ENCODE peak calls at places on chromosomes 6 and 20, in five cellular contexts. E is dorsolateral prefrontal cortex, N is HFF-Myc, R is brain microvascular endothelial cell, F is GM23248. Q is an unnamed sample.

GRCh38 chr6:39907871-39908575 is 26.2 kb downstream of the MOCS1 start:
- DNase-seq in E (no peak), N (no peak), R (no peak), F (no peak), Q (no peak)

GRCh38 chr6:129893513-129894098 is 32.5 kb upstream of the TMEM244 start:
- DNase-seq in E (no peak), N (no peak), R (no peak), F (peak), Q (no peak)

GRCh38 chr6:66771626-66772025 is 1064.6 kb upstream of the EYS start:
- DNase-seq in E (no peak), N (no peak), R (no peak), F (no peak), Q (peak)

GRCh38 chr6:56652231-56652630 is 9.5 kb upstream of the DST start:
- DNase-seq in E (no peak), N (no peak), R (no peak), F (peak), Q (no peak)

GRCh38 chr6:138331984-138332383 is 45.7 kb upstream of the SMIM28 start:
- DNase-seq in E (no peak), N (no peak), R (no peak), F (no peak), Q (no peak)

GRCh38 chr20:57716202-57716601 is 6.4 kb upstream of the PMEPA1 start:
- DNase-seq in E (no peak), N (no peak), R (peak), F (peak), Q (no peak)

GRCh38 chr20:3843490-3843889 is 3.1 kb upstream of the MAVS start:
- DNase-seq in E (no peak), N (peak), R (peak), F (peak), Q (peak)

GRCh38 chr6:47057830-47058540 is 15.9 kb upstream of the ADGRF1 start:
- DNase-seq in E (no peak), N (no peak), R (peak), F (peak), Q (no peak)

GRCh38 chr20:8388146-8388545 is 256.1 kb downstream of the PLCB1 start:
- DNase-seq in E (no peak), N (no peak), R (no peak), F (peak), Q (peak)

GRCh38 chr6:137543114-137543513 is 48.9 kb upstream of the OLIG3 start:
- DNase-seq in E (no peak), N (no peak), R (no peak), F (no peak), Q (no peak)

GRCh38 chr20:31687777-31688176 is 34.9 kb downstream of the BCL2L1 start:
- DNase-seq in E (no peak), N (no peak), R (no peak), F (no peak), Q (no peak)

GRCh38 chr6:63504777-63505384 is 67.4 kb upstream of the LOC128125822 start:
- DNase-seq in E (no peak), N (no peak), R (no peak), F (peak), Q (no peak)

DNA sequence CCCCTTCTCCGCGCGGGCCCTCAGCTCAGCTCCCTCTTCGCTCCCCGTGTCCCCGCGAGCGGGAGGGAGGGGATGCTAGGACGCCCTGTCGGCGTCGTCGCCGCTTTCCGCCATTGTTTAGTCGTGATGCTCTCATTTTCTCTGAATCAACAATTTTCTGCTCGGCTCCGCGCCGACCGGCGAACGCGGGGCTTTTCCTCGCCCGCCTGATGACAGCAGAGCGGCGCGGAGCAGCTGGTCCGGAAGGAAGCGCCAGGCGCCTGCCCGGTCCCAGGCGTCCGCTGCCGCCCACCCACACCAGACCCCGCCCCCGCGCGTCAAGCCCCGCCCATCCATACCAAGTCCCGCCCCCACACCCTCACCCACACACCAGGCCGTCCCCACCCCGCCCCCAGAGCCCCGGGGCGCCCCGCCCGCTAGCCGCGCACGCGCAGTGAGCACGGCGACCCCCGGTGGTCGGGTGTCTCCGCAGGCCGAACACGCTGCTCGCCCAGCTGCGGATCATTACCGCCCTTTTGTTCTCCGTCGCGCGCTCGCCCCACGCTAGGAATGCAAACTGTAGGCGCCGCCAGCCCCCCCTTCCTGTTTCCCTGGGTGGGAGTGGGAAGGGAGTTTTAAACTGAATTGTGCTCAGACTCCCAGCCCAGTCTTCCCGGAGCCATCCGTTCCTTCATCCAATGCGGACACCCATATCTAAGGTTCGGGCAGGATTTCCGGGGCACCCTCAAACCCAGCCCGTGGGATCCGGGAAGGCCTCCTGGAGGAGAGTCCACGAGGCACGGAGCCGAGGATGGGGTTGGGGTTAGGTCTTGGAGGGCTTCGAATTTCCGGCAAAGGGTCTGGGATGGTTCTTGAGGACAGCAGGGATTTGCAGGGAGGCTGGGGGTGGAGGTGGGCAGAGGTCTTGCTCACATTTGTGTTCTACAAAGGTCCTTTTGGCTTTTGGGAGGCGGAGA is 49.8 kb upstream of the SLC32A1 start:
- DNase-seq in E (peak), N (no peak), R (peak), F (peak), Q (no peak)
- H3K4me3 ChIP-seq in E (peak), N (peak), R (peak), F (peak), Q (peak)

DNA sequence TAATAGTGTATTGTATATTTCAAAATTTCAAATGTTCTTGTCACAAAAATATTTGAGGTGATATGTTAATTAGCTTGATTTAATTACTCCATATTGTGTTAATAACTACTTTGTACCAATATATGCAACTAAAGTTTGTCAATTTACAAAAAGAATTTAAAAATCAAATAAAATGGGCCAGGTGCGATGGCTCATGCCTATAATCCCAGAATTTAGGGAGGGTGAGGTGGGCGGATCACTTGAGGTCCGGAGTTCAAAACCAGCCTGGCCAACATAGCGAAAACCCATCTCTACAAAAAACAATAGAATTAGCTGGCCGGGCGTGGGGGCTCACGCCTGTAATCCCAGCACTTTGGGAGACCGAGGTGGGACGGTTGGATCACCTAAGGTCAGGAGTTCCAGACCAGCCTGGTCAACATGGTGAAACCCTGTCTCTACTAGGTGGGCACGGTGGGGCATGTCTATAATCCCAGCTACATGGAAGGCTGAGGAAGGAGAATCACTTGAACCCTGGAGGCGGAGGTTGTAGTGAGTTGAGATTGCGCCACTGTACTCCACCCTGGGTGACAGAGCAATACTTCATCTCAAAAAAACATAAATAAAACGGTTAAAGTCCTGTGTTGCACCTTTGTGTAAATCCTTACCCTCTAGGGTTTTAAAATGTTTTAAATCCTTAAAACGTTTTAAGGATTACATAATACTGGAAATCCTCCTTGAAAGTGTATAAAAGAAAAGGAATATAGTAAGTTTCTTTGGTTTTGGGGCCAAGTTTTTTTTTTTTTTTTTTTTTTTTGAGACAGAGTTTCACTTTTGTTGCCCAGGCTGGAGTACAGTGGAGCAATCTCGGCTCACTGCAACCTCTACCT is 4.0 kb downstream of the HSPA1B start:
- DNase-seq in E (no peak), N (no peak), R (no peak), F (peak), Q (no peak)
- H3K4me3 ChIP-seq in E (peak), N (peak), R (no peak), F (peak), Q (peak)

GRCh38 chr6:157184202-157185015 is 138.9 kb downstream of the TMEM242 start:
- DNase-seq in E (peak), N (no peak), R (peak), F (peak), Q (no peak)
- H3K4me3 ChIP-seq in E (peak), N (no peak), R (no peak), F (no peak), Q (no peak)

DNA sequence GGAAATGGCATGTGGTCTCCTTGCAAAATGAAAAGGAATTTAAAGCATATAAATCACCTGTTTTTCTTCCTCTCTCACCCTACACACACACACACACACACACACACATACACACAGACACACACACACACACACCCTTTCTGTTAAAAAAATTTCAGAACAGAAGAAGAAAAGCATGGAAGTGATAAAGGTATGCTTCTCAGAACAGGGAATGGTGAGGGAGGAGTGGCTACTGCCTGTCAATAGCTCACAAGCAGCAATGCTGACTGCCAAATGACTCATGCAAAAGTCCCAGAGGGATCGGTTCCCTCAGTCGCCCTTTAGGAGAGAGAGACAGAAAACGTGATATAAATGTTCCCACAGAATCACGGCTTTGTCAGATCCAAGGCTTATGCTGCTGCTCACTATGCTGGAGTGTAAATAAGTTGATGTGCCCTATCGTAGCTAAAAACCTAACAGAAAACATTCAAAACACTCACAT is 102.7 kb downstream of the IBTK start:
- DNase-seq in E (peak), N (peak), R (peak), F (peak), Q (peak)
- H3K4me3 ChIP-seq in E (peak), N (peak), R (peak), F (peak), Q (peak)

GRCh38 chr6:26595669-26596269 is 984 bp upstream of the ABT1 start:
- DNase-seq in E (peak), N (peak), R (peak), F (peak), Q (no peak)

GRCh38 chr6:26592649-26593048 is 4.1 kb upstream of the ABT1 start:
- DNase-seq in E (no peak), N (no peak), R (no peak), F (no peak), Q (no peak)

GRCh38 chr6:26594730-26595632 is 1.8 kb upstream of the ABT1 start:
- DNase-seq in E (no peak), N (peak), R (peak), F (peak), Q (no peak)

GRCh38 chr6:26593278-26594127 is 3.2 kb upstream of the ABT1 start:
- DNase-seq in E (no peak), N (no peak), R (no peak), F (no peak), Q (no peak)

DNA sequence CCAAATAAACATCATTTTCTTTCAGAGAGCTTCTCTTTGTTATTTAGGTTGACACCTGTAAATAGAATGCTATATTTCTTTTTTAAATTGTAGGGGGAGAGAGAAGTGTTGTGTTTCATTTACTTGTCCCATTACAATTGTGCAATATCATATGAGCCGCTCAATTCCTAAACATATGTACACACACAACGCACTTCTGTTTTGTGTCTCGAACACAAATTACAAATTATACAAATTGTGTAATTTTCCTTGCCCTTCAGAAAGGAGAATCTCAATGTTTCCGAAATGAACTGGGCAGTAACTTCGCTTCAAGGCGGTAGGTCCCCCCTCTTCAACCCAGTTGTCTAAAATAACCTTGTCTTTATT is 2.6 kb upstream of the ABT1 start:
- DNase-seq in E (no peak), N (no peak), R (no peak), F (no peak), Q (no peak)
- H3K4me3 ChIP-seq in E (no peak), N (peak), R (peak), F (peak), Q (peak)

GRCh38 chr6:148837941-148838340 is 91.1 kb downstream of the UST start:
- DNase-seq in E (no peak), N (no peak), R (no peak), F (no peak), Q (no peak)
- H3K4me3 ChIP-seq in E (no peak), N (no peak), R (no peak), F (no peak), Q (no peak)

DNA sequence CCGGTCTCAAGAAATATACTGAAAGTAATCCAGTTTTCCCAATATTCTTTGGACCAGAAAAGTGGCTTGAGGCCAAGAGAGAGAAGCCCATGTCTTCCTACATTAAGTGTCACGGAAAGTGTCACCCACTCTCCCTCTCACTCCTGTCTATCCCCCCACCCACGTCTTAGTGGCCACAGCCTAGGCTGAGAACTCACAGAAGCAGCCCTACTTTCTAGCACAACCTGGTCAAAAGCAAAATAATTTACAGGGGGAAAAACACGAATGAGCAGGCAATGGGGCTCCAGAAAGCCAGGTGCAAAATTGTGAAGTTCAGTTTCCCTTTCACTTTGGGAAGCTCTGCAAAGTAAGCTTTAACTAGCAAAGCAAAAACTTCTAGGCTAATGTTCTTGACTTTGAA is 118.0 kb downstream of the OPRM1 start:
- DNase-seq in E (no peak), N (no peak), R (no peak), F (no peak), Q (no peak)
- H3K4me3 ChIP-seq in E (no peak), N (no peak), R (no peak), F (no peak), Q (no peak)

GRCh38 chr6:11428895-11429294 is 108.7 kb upstream of the TMEM170B start:
- DNase-seq in E (no peak), N (no peak), R (peak), F (peak), Q (peak)
- H3K4me3 ChIP-seq in E (no peak), N (no peak), R (no peak), F (no peak), Q (no peak)

GRCh38 chr6:113495521-113495920 is 361.6 kb upstream of the MARCKS start:
- DNase-seq in E (no peak), N (peak), R (peak), F (peak), Q (peak)

GRCh38 chr6:113493991-113494390 is 363.2 kb upstream of the MARCKS start:
- DNase-seq in E (no peak), N (no peak), R (no peak), F (no peak), Q (no peak)

GRCh38 chr6:113490356-113490755 is 366.8 kb upstream of the MARCKS start:
- DNase-seq in E (no peak), N (no peak), R (no peak), F (peak), Q (no peak)

GRCh38 chr6:113500221-113500620 is 356.9 kb upstream of the MARCKS start:
- DNase-seq in E (no peak), N (no peak), R (no peak), F (peak), Q (no peak)

GRCh38 chr6:113496157-113496556 is 361.0 kb upstream of the MARCKS start:
- DNase-seq in E (no peak), N (no peak), R (peak), F (no peak), Q (peak)
- H3K4me3 ChIP-seq in E (no peak), N (no peak), R (no peak), F (no peak), Q (no peak)